ENCODE peak calls at places on chromosomes 16 and 17, in ten cellular contexts. F, U, L, X, Q, R, D, V, P and G are unnamed samples.

GRCh38 chr16:5580772-5581171 is 483.2 kb upstream of the EEF2KMT start:
- DNase-seq in F (no peak), U (no peak), L (no peak), X (no peak), Q (no peak), R (no peak), D (no peak), V (no peak), P (no peak), G (no peak)

GRCh38 chr17:68491381-68491849 is 20.8 kb upstream of the PRKAR1A start:
- DNase-seq in F (no peak), U (no peak), L (peak), X (peak), Q (no peak), R (no peak), D (no peak), V (no peak), P (no peak), G (no peak)

GRCh38 chr16:62383941-62384340 is 347.7 kb upstream of the CDH8 start:
- DNase-seq in F (no peak), U (no peak), L (no peak), X (no peak), Q (no peak), R (no peak), D (no peak), V (no peak), P (no peak), G (no peak)

GRCh38 chr16:1296688-1297412 is 12.6 kb upstream of the UBE2I start:
- DNase-seq in F (peak), U (no peak), L (no peak), X (no peak), Q (no peak), R (peak), D (peak), V (no peak), P (peak), G (no peak)

GRCh38 chr17:55833311-55833710 is 82.5 kb downstream of the PCTP start:
- DNase-seq in F (no peak), U (no peak), L (no peak), X (no peak), Q (no peak), R (no peak), D (no peak), V (no peak), P (no peak), G (no peak)

GRCh38 chr17:78779848-78780247 is 2.2 kb downstream of the CYTH1 start:
- DNase-seq in F (no peak), U (no peak), L (no peak), X (no peak), Q (no peak), R (no peak), D (no peak), V (no peak), P (peak), G (peak)

GRCh38 chr17:73283841-73284282 is 22.2 kb upstream of the CPSF4L start:
- DNase-seq in F (no peak), U (peak), L (no peak), X (no peak), Q (peak), R (no peak), D (no peak), V (peak), P (no peak), G (no peak)

GRCh38 chr17:39979865-39980401 is 674 bp upstream of the PSMD3 start:
- DNase-seq in F (peak), U (no peak), L (no peak), X (no peak), Q (peak), R (peak), D (peak), V (no peak), P (no peak), G (no peak)

GRCh38 chr16:56423584-56424403 is 1.6 kb downstream of the AMFR start:
- DNase-seq in F (peak), U (no peak), L (no peak), X (no peak), Q (no peak), R (no peak), D (no peak), V (no peak), P (no peak), G (no peak)

GRCh38 chr17:6138761-6139446 is 68.7 kb downstream of the WSCD1 start:
- DNase-seq in F (no peak), U (no peak), L (no peak), X (no peak), Q (no peak), R (no peak), D (no peak), V (peak), P (no peak), G (no peak)